ENCODE peak calls at places on chromosome 1, in six cellular contexts. Q is SHP77; G is effector memory CD4-positive, alpha-beta T cell; U is cardiac fibroblast; H is effector CD4-positive, alpha-beta T cell; Z is hypothalamus. L is an unnamed sample.

GRCh38 chr1:229156819-229157218 is 114.1 kb upstream of the RAB4A start:
- DNase-seq in Q (no peak), G (no peak), U (peak; percentile 33), H (no peak), Z (no peak), L (peak; percentile 40)

GRCh38 chr1:174766727-174767126 is 233.0 kb upstream of the CACYBP start:
- DNase-seq in Q (no peak), G (no peak), U (no peak), H (no peak), Z (no peak), L (no peak)

GRCh38 chr1:67239738-67240137 is 67.9 kb upstream of the IL12RB2 start:
- DNase-seq in Q (no peak), G (no peak), U (no peak), H (no peak), Z (no peak), L (no peak)

GRCh38 chr1:34923490-34923889 is 6.0 kb downstream of the DLGAP3 start:
- DNase-seq in Q (no peak), G (no peak), U (no peak), H (no peak), Z (no peak), L (no peak)

GRCh38 chr1:207227131-207227630 is 94.3 kb upstream of the CD55 start:
- DNase-seq in Q (no peak), G (no peak), U (no peak), H (no peak), Z (no peak), L (no peak)

GRCh38 chr1:169931795-169932195 is 38.1 kb upstream of the SCYL3 start:
- DNase-seq in Q (no peak), G (no peak), U (peak; percentile 8), H (no peak), Z (no peak), L (no peak)

GRCh38 chr1:97726386-97726785 is 194.4 kb downstream of the DPYD start:
- DNase-seq in Q (no peak), G (no peak), U (no peak), H (no peak), Z (no peak), L (no peak)

GRCh38 chr1:220221269-220221668 is 51.0 kb downstream of the RAB3GAP2 start:
- DNase-seq in Q (no peak), G (no peak), U (no peak), H (no peak), Z (no peak), L (no peak)

GRCh38 chr1:172382949-172383348 is 37.5 kb upstream of the C1orf105 start:
- DNase-seq in Q (no peak), G (no peak), U (no peak), H (no peak), Z (no peak), L (no peak)

GRCh38 chr1:25003457-25004190 is 73.5 kb upstream of the RUNX3 start:
- DNase-seq in Q (no peak), G (no peak), U (no peak), H (no peak), Z (no peak), L (no peak)

GRCh38 chr1:99600782-99601181 is 45.1 kb upstream of the PALMD start:
- DNase-seq in Q (no peak), G (no peak), U (peak; percentile 41), H (no peak), Z (no peak), L (no peak)